ENCODE peak calls at places on chromosomes 13 and 19, in eight cellular contexts. One of them, this sample, is unnamed.

GRCh38 chr13:79141082-79141481 is 265.0 kb downstream of the RBM26 start:
- DNase-seq in A549: no peak
- DNase-seq in esophagus squamous epithelium: no peak
- DNase-seq in left ventricle myocardium inferior: no peak
- DNase-seq in tibial nerve: no peak
- DNase-seq in mammary epithelial cell: no peak
- DNase-seq in psoas muscle: no peak
- DNase-seq in tibial artery: no peak
- DNase-seq in this sample: no peak

GRCh38 chr19:21463449-21464105 is 41.8 kb upstream of the ZNF429 start:
- DNase-seq in mammary epithelial cell: peak
- DNase-seq in esophagus squamous epithelium: no peak
- DNase-seq in psoas muscle: peak
- DNase-seq in left ventricle myocardium inferior: peak
- DNase-seq in tibial nerve: no peak
- DNase-seq in tibial artery: no peak
- DNase-seq in A549: no peak
- DNase-seq in this sample: peak

GRCh38 chr13:22703601-22704209 is 477.1 kb upstream of the SGCG start:
- DNase-seq in psoas muscle: no peak
- DNase-seq in esophagus squamous epithelium: no peak
- DNase-seq in tibial artery: no peak
- DNase-seq in tibial nerve: no peak
- DNase-seq in A549: no peak
- DNase-seq in mammary epithelial cell: peak
- DNase-seq in left ventricle myocardium inferior: no peak
- DNase-seq in this sample: peak

GRCh38 chr19:36436531-36436930 is 18.1 kb upstream of the ZFP82 start:
- DNase-seq in tibial artery: no peak
- DNase-seq in mammary epithelial cell: peak
- DNase-seq in tibial nerve: no peak
- DNase-seq in esophagus squamous epithelium: no peak
- DNase-seq in left ventricle myocardium inferior: no peak
- DNase-seq in A549: no peak
- DNase-seq in psoas muscle: no peak
- DNase-seq in this sample: no peak

GRCh38 chr19:47124937-47125668 is 5.5 kb upstream of the SAE1 start:
- DNase-seq in esophagus squamous epithelium: no peak
- DNase-seq in mammary epithelial cell: peak
- DNase-seq in psoas muscle: no peak
- DNase-seq in tibial artery: no peak
- DNase-seq in tibial nerve: no peak
- DNase-seq in left ventricle myocardium inferior: no peak
- DNase-seq in A549: peak
- DNase-seq in this sample: peak

GRCh38 chr19:19053508-19054314 is 10.1 kb upstream of the SLC25A42 start:
- DNase-seq in mammary epithelial cell: no peak
- DNase-seq in left ventricle myocardium inferior: peak
- DNase-seq in A549: peak
- DNase-seq in tibial nerve: no peak
- DNase-seq in tibial artery: no peak
- DNase-seq in psoas muscle: peak
- DNase-seq in esophagus squamous epithelium: no peak
- DNase-seq in this sample: no peak

GRCh38 chr13:45219938-45220375 is 19.1 kb upstream of the KCTD4 start:
- DNase-seq in left ventricle myocardium inferior: no peak
- DNase-seq in A549: peak
- DNase-seq in psoas muscle: no peak
- DNase-seq in tibial nerve: no peak
- DNase-seq in tibial artery: no peak
- DNase-seq in esophagus squamous epithelium: no peak
- DNase-seq in mammary epithelial cell: peak
- DNase-seq in this sample: peak

GRCh38 chr13:40220299-40220935 is 446.0 kb downstream of the FOXO1 start:
- DNase-seq in tibial artery: no peak
- DNase-seq in left ventricle myocardium inferior: no peak
- DNase-seq in psoas muscle: no peak
- DNase-seq in tibial nerve: no peak
- DNase-seq in A549: no peak
- DNase-seq in mammary epithelial cell: no peak
- DNase-seq in esophagus squamous epithelium: no peak
- DNase-seq in this sample: no peak

GRCh38 chr13:36543671-36544070 is 111.4 kb downstream of the CCNA1 start:
- DNase-seq in tibial artery: no peak
- DNase-seq in tibial nerve: no peak
- DNase-seq in esophagus squamous epithelium: no peak
- DNase-seq in left ventricle myocardium inferior: no peak
- DNase-seq in A549: no peak
- DNase-seq in psoas muscle: no peak
- DNase-seq in mammary epithelial cell: no peak
- DNase-seq in this sample: no peak

GRCh38 chr19:45623984-45624383 is 15.2 kb downstream of the EML2 start:
- DNase-seq in tibial nerve: no peak
- DNase-seq in psoas muscle: no peak
- DNase-seq in esophagus squamous epithelium: no peak
- DNase-seq in tibial artery: no peak
- DNase-seq in A549: no peak
- DNase-seq in mammary epithelial cell: no peak
- DNase-seq in left ventricle myocardium inferior: no peak
- DNase-seq in this sample: no peak

GRCh38 chr19:49441210-49441959 is at the start of gene SLC17A7:
- DNase-seq in esophagus squamous epithelium: no peak
- DNase-seq in A549: peak
- DNase-seq in tibial artery: peak
- DNase-seq in psoas muscle: peak
- DNase-seq in mammary epithelial cell: no peak
- DNase-seq in tibial nerve: peak
- DNase-seq in left ventricle myocardium inferior: peak
- DNase-seq in this sample: peak

GRCh38 chr19:38062959-38063786 is 156.2 kb downstream of the SIPA1L3 start:
- DNase-seq in mammary epithelial cell: no peak
- DNase-seq in left ventricle myocardium inferior: no peak
- DNase-seq in psoas muscle: no peak
- DNase-seq in A549: no peak
- DNase-seq in tibial artery: no peak
- DNase-seq in tibial nerve: no peak
- DNase-seq in esophagus squamous epithelium: no peak
- DNase-seq in this sample: no peak

GRCh38 chr19:35963514-35963913 is 27.3 kb downstream of the LRFN3 start:
- DNase-seq in A549: peak
- DNase-seq in mammary epithelial cell: peak
- DNase-seq in esophagus squamous epithelium: no peak
- DNase-seq in left ventricle myocardium inferior: no peak
- DNase-seq in psoas muscle: no peak
- DNase-seq in tibial artery: no peak
- DNase-seq in tibial nerve: no peak
- DNase-seq in this sample: peak

GRCh38 chr13:25727250-25727649 is 324.6 kb downstream of the SHISA2 start:
- DNase-seq in esophagus squamous epithelium: no peak
- DNase-seq in left ventricle myocardium inferior: no peak
- DNase-seq in tibial artery: no peak
- DNase-seq in tibial nerve: no peak
- DNase-seq in A549: no peak
- DNase-seq in psoas muscle: no peak
- DNase-seq in mammary epithelial cell: no peak
- DNase-seq in this sample: no peak

GRCh38 chr19:9498183-9498902 is at the start of gene ZNF560:
- DNase-seq in left ventricle myocardium inferior: no peak
- DNase-seq in tibial artery: no peak
- DNase-seq in A549: no peak
- DNase-seq in psoas muscle: no peak
- DNase-seq in esophagus squamous epithelium: no peak
- DNase-seq in tibial nerve: no peak
- DNase-seq in mammary epithelial cell: peak
- DNase-seq in this sample: no peak

GRCh38 chr19:42081584-42082258 is 5.8 kb downstream of the ZNF574 start:
- DNase-seq in tibial artery: no peak
- DNase-seq in esophagus squamous epithelium: no peak
- DNase-seq in psoas muscle: no peak
- DNase-seq in left ventricle myocardium inferior: no peak
- DNase-seq in mammary epithelial cell: no peak
- DNase-seq in A549: peak
- DNase-seq in tibial nerve: no peak
- DNase-seq in this sample: peak

GRCh38 chr19:10747674-10748073 is 29.8 kb downstream of the DNM2 start:
- DNase-seq in tibial artery: no peak
- DNase-seq in A549: no peak
- DNase-seq in esophagus squamous epithelium: no peak
- DNase-seq in mammary epithelial cell: no peak
- DNase-seq in tibial nerve: no peak
- DNase-seq in left ventricle myocardium inferior: no peak
- DNase-seq in psoas muscle: no peak
- DNase-seq in this sample: no peak

GRCh38 chr13:48437381-48437780 is 24.5 kb upstream of the LPAR6 start:
- DNase-seq in esophagus squamous epithelium: no peak
- DNase-seq in psoas muscle: peak
- DNase-seq in tibial nerve: peak
- DNase-seq in tibial artery: peak
- DNase-seq in mammary epithelial cell: no peak
- DNase-seq in A549: no peak
- DNase-seq in left ventricle myocardium inferior: peak
- DNase-seq in this sample: no peak

GRCh38 chr13:51432576-51432975 is 20.3 kb downstream of the INTS6 start:
- DNase-seq in mammary epithelial cell: no peak
- DNase-seq in esophagus squamous epithelium: no peak
- DNase-seq in left ventricle myocardium inferior: no peak
- DNase-seq in A549: no peak
- DNase-seq in tibial artery: no peak
- DNase-seq in psoas muscle: no peak
- DNase-seq in tibial nerve: no peak
- DNase-seq in this sample: no peak
- TF ChIP-seq CTCF in mammary epithelial cell: no peak
- TF ChIP-seq CTCF in esophagus squamous epithelium: no peak
- TF ChIP-seq CTCF in left ventricle myocardium inferior: no peak
- TF ChIP-seq CTCF in A549: no peak
- TF ChIP-seq CTCF in tibial artery: no peak
- TF ChIP-seq CTCF in psoas muscle: no peak
- TF ChIP-seq CTCF in tibial nerve: no peak
- TF ChIP-seq CTCF in this sample: no peak

GRCh38 chr13:50072676-50073075 is 57.4 kb downstream of the KCNRG start:
- DNase-seq in left ventricle myocardium inferior: no peak
- DNase-seq in mammary epithelial cell: no peak
- DNase-seq in tibial nerve: no peak
- DNase-seq in psoas muscle: no peak
- DNase-seq in tibial artery: no peak
- DNase-seq in A549: no peak
- DNase-seq in esophagus squamous epithelium: no peak
- DNase-seq in this sample: no peak

GRCh38 chr13:50071399-50071798 is 56.2 kb downstream of the KCNRG start:
- DNase-seq in A549: no peak
- DNase-seq in mammary epithelial cell: no peak
- DNase-seq in tibial artery: no peak
- DNase-seq in tibial nerve: no peak
- DNase-seq in left ventricle myocardium inferior: no peak
- DNase-seq in psoas muscle: no peak
- DNase-seq in esophagus squamous epithelium: no peak
- DNase-seq in this sample: no peak

GRCh38 chr13:50069255-50069654 is 54.0 kb downstream of the KCNRG start:
- DNase-seq in tibial artery: no peak
- DNase-seq in A549: no peak
- DNase-seq in psoas muscle: no peak
- DNase-seq in left ventricle myocardium inferior: no peak
- DNase-seq in mammary epithelial cell: no peak
- DNase-seq in tibial nerve: no peak
- DNase-seq in esophagus squamous epithelium: no peak
- DNase-seq in this sample: no peak

GRCh38 chr13:50065712-50066111 is 50.5 kb downstream of the KCNRG start:
- DNase-seq in left ventricle myocardium inferior: no peak
- DNase-seq in psoas muscle: no peak
- DNase-seq in mammary epithelial cell: no peak
- DNase-seq in esophagus squamous epithelium: no peak
- DNase-seq in tibial artery: no peak
- DNase-seq in A549: no peak
- DNase-seq in tibial nerve: no peak
- DNase-seq in this sample: no peak

GRCh38 chr13:50068508-50068907 is 53.3 kb downstream of the KCNRG start:
- DNase-seq in tibial artery: no peak
- DNase-seq in psoas muscle: no peak
- DNase-seq in mammary epithelial cell: no peak
- DNase-seq in tibial nerve: no peak
- DNase-seq in A549: no peak
- DNase-seq in esophagus squamous epithelium: no peak
- DNase-seq in left ventricle myocardium inferior: no peak
- DNase-seq in this sample: no peak
- H3K27ac ChIP-seq in tibial artery: peak
- H3K27ac ChIP-seq in psoas muscle: no peak
- H3K27ac ChIP-seq in mammary epithelial cell: no peak
- H3K27ac ChIP-seq in tibial nerve: no peak
- H3K27ac ChIP-seq in A549: peak
- H3K27ac ChIP-seq in esophagus squamous epithelium: no peak
- H3K27ac ChIP-seq in left ventricle myocardium inferior: no peak
- H3K27ac ChIP-seq in this sample: no peak

GRCh38 chr19:16025108-16026101 is 50.9 kb upstream of the TPM4 start:
- DNase-seq in tibial nerve: no peak
- DNase-seq in esophagus squamous epithelium: no peak
- DNase-seq in mammary epithelial cell: peak
- DNase-seq in A549: peak
- DNase-seq in psoas muscle: no peak
- DNase-seq in left ventricle myocardium inferior: no peak
- DNase-seq in tibial artery: no peak
- DNase-seq in this sample: peak
- TF ChIP-seq CTCF in tibial nerve: no peak
- TF ChIP-seq CTCF in esophagus squamous epithelium: no peak
- TF ChIP-seq CTCF in mammary epithelial cell: peak
- TF ChIP-seq CTCF in A549: no peak
- TF ChIP-seq CTCF in psoas muscle: no peak
- TF ChIP-seq CTCF in left ventricle myocardium inferior: peak
- TF ChIP-seq CTCF in tibial artery: peak
- TF ChIP-seq CTCF in this sample: peak

DNA sequence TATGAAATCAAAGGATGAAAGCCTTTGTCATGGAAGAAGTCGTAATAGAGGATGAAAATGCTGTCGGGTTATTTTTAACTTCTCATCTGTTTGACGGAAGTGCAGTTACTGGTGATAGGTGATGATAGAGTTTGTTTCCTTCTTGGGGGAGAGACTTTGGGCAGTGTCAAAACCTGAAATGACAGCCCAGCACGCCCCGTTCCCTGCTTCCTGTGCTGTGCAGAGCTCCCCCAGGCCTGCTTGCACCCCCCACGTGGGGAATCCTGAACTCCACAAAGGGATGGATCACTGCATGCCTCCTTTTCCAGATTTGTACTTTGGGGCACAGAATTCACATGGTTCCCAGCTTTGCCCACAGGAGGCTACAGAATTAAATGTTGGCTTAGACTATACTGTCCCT is 102.7 kb downstream of the ATP11A start:
- DNase-seq in tibial nerve: no peak
- DNase-seq in psoas muscle: no peak
- DNase-seq in A549: no peak
- DNase-seq in tibial artery: no peak
- DNase-seq in left ventricle myocardium inferior: no peak
- DNase-seq in mammary epithelial cell: no peak
- DNase-seq in esophagus squamous epithelium: no peak
- DNase-seq in this sample: no peak
- H3K27ac ChIP-seq in tibial nerve: no peak
- H3K27ac ChIP-seq in psoas muscle: no peak
- H3K27ac ChIP-seq in A549: no peak
- H3K27ac ChIP-seq in tibial artery: no peak
- H3K27ac ChIP-seq in left ventricle myocardium inferior: peak
- H3K27ac ChIP-seq in mammary epithelial cell: no peak
- H3K27ac ChIP-seq in esophagus squamous epithelium: no peak
- H3K27ac ChIP-seq in this sample: no peak